ENCODE peak calls at places on chromosomes 11 and 22, in seven cellular contexts. Z is AG08396; F is right cardiac atrium; J is substantia nigra; U is effector CD4-positive, alpha-beta T cell; X is endothelial cell; H is T-helper 9 cell. K is an unnamed sample.

GRCh38 chr11:74592063-74592440 is 330 bp upstream of the POLD3 start:
- DNase-seq in Z (no peak), F (no peak), J (no peak), U (no peak), X (no peak), H (no peak), K (no peak)

GRCh38 chr11:57288771-57289579 is 35.8 kb downstream of the TNKS1BP1 start:
- DNase-seq in Z (peak), F (no peak), J (no peak), U (no peak), X (peak), H (no peak), K (no peak)

GRCh38 chr11:30919389-30920172 is 333.4 kb upstream of the MPPED2 start:
- DNase-seq in Z (peak), F (no peak), J (no peak), U (no peak), X (no peak), H (no peak), K (no peak)

GRCh38 chr22:17547995-17548755 is 15.1 kb upstream of the SLC25A18 start:
- DNase-seq in Z (no peak), F (no peak), J (no peak), U (no peak), X (no peak), H (no peak), K (no peak)

GRCh38 chr11:86449993-86450629 is 75.4 kb downstream of the CCDC81 start:
- DNase-seq in Z (no peak), F (no peak), J (no peak), U (no peak), X (no peak), H (no peak), K (no peak)

GRCh38 chr22:42078469-42079318 is 806 bp upstream of the SMDT1 start:
- DNase-seq in Z (no peak), F (no peak), J (no peak), U (no peak), X (no peak), H (no peak), K (no peak)

GRCh38 chr11:16789061-16789415 is 50.6 kb downstream of the C11orf58 start:
- DNase-seq in Z (no peak), F (no peak), J (no peak), U (no peak), X (no peak), H (no peak), K (no peak)

GRCh38 chr11:119612814-119613213 is 116.2 kb downstream of the NECTIN1 start:
- DNase-seq in Z (no peak), F (no peak), J (no peak), U (no peak), X (no peak), H (no peak), K (no peak)

GRCh38 chr11:20601221-20601914 is 2.0 kb downstream of the SLC6A5 start:
- DNase-seq in Z (no peak), F (no peak), J (no peak), U (no peak), X (peak), H (no peak), K (no peak)

GRCh38 chr11:134655189-134655937 is 243.3 kb upstream of the B3GAT1 start:
- DNase-seq in Z (no peak), F (no peak), J (no peak), U (no peak), X (no peak), H (no peak), K (peak)

GRCh38 chr22:28750471-28750881 is 8.6 kb downstream of the HSCB start:
- DNase-seq in Z (peak), F (no peak), J (no peak), U (no peak), X (no peak), H (no peak), K (no peak)

GRCh38 chr11:129589190-129589589 is 213.5 kb downstream of the BARX2 start:
- DNase-seq in Z (no peak), F (no peak), J (no peak), U (no peak), X (no peak), H (no peak), K (no peak)

GRCh38 chr11:8871283-8871775 is 39.7 kb upstream of the AKIP1 start:
- DNase-seq in Z (peak), F (peak), J (peak), U (no peak), X (peak), H (no peak), K (peak)

GRCh38 chr11:102171101-102171500 is 60.9 kb downstream of the YAP1 start:
- DNase-seq in Z (no peak), F (no peak), J (no peak), U (no peak), X (no peak), H (no peak), K (no peak)